ENCODE peak calls at places on chromosomes 2 and 18, in ten cellular contexts. J is GM23248, Y is fibroblast of lung, X is endodermal cell, M is trophoblast cell, B is HCT116, H is NT2/D1, O is MM.1S, W is HepG2, Q is IMR-90. D is an unnamed sample.

GRCh38 chr2:95316466-95317122 is 19.4 kb downstream of the KCNIP3 start:
- DNase-seq in Y (peak; percentile 84), H (no peak), J (peak; percentile 81), Q (peak; percentile 42), O (no peak), B (no peak), M (no peak), X (no peak), W (no peak), D (peak; percentile 53)

GRCh38 chr2:142914507-142915313 is 37.2 kb downstream of the KYNU start:
- DNase-seq in J (no peak), B (no peak), W (no peak), Y (no peak), X (no peak), O (peak; percentile 54), Q (no peak), H (peak; percentile 39), M (no peak), D (no peak)

GRCh38 chr18:56835331-56835730 is 184.2 kb downstream of the WDR7 start:
- DNase-seq in X (no peak), J (no peak), Y (peak; percentile 28), O (no peak), M (no peak), Q (no peak), H (no peak), B (no peak), W (no peak), D (peak; percentile 12)

GRCh38 chr2:157875720-157876065 is 437 bp downstream of the ACVR1 start:
- DNase-seq in H (no peak), W (peak; percentile 18), O (peak; percentile 54), Y (peak; percentile 35), J (peak; percentile 79), M (peak; percentile 37), Q (no peak), X (peak; percentile 85), B (no peak), D (peak; percentile 81)

GRCh38 chr2:219451626-219452360 is 17.1 kb downstream of the SPEG start:
- DNase-seq in Q (peak; percentile 18), X (no peak), B (no peak), W (no peak), H (no peak), Y (peak; percentile 69), O (no peak), M (no peak), J (no peak), D (no peak)

GRCh38 chr2:219439518-219439917 is 4.9 kb downstream of the SPEG start:
- DNase-seq in Y (no peak), H (no peak), W (no peak), Q (no peak), X (peak; percentile 39), O (no peak), B (no peak), M (no peak), J (no peak), D (no peak)

GRCh38 chr2:217976301-217976700 is 26.5 kb downstream of the TNS1 start:
- DNase-seq in M (no peak), O (no peak), H (no peak), X (no peak), Y (no peak), J (no peak), W (no peak), B (no peak), Q (no peak), D (no peak)

GRCh38 chr2:222888716-222889115 is 27.9 kb downstream of the ACSL3 start:
- DNase-seq in W (no peak), Q (no peak), Y (no peak), J (no peak), M (no peak), O (no peak), B (no peak), H (no peak), X (no peak), D (no peak)

GRCh38 chr2:73076701-73077423 is 5.3 kb upstream of the SFXN5 start:
- DNase-seq in X (no peak), H (no peak), B (no peak), M (no peak), W (no peak), O (no peak), Q (no peak), J (no peak), Y (no peak), D (no peak)

GRCh38 chr2:191319181-191319580 is 74.0 kb downstream of the MYO1B start:
- DNase-seq in W (no peak), Y (peak; percentile 73), J (peak; percentile 90), Q (peak; percentile 78), X (no peak), M (no peak), O (no peak), H (no peak), B (no peak), D (peak; percentile 67)

GRCh38 chr2:85939136-85939535 is 50.3 kb upstream of the ST3GAL5 start:
- DNase-seq in Y (no peak), X (no peak), M (no peak), Q (no peak), B (no peak), W (no peak), O (no peak), H (no peak), J (no peak), D (no peak)

GRCh38 chr2:213991454-213992108 is 419.3 kb upstream of the VWC2L start:
- DNase-seq in J (peak; percentile 36), B (no peak), X (no peak), H (no peak), Q (peak; percentile 30), O (no peak), W (no peak), M (no peak), Y (peak; percentile 31), D (peak; percentile 6)

DNA sequence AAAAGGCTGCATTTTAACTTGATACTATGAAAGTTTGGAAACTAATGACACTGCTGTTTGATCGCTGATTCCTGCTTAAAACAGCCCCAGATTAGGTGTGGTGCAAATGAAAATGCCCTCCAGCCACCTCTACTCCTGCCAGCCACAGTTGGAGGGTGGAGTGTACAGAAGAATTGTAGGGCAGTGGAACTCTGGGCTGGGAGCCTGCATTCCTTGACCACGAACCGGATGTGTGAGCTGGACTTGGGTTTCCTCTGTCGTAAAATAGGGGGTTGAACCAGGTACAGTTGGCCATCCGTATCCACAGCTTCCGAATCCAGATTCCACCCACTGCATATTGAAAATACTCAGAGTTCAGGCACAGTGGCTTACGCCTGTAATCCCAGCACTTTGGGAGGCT is 84.7 kb upstream of the RFX8 start:
- DNase-seq in M (no peak), Y (peak; percentile 33), B (no peak), X (no peak), H (no peak), W (no peak), O (no peak), Q (peak; percentile 28), J (peak; percentile 50), D (peak; percentile 10)
- H3K9ac ChIP-seq in M (no peak overlapping the region), Y (no peak overlapping the region), B (no peak overlapping the region), X (no peak overlapping the region), H (no peak overlapping the region), W (no peak overlapping the region), O (no peak overlapping the region), Q (no peak overlapping the region), J (no peak overlapping the region), D (no peak overlapping the region)

GRCh38 chr2:171057575-171057974 is 103.1 kb downstream of the TLK1 start:
- DNase-seq in B (no peak), Y (no peak), H (no peak), O (no peak), J (no peak), M (no peak), W (no peak), Q (no peak), X (no peak), D (no peak)
- H3K36me3 ChIP-seq in B (peaks cover 10% of the 10 kb centered on the region), Y (no peaks in the 10 kb centered on the region), H (peaks cover 79% of the 10 kb centered on the region), O (peaks cover 7% of the 10 kb centered on the region), J (peaks cover 26% of the 10 kb centered on the region), M (peaks cover 3% of the 10 kb centered on the region), W (peaks cover 68% of the 10 kb centered on the region), Q (peaks cover 4% of the 10 kb centered on the region), X (peaks cover 93% of the 10 kb centered on the region), D (peaks cover 52% of the 10 kb centered on the region)

DNA sequence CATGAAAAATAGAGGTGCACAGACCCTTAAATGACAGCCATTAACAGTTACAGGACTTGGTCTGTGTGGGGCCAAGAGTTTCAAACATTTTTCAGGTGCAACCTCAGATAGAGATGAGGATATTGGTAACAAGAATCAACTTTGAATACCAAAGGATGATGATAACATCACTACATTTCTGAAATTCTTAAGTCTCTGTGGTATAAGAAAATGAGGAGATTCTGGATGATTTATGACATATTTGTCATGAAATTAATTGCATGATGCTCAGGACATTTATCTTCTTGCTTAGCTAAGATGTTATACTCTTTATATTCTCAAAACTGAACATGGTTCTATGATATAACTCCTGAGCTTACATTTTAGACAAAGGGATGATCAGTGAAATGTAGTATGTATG is 471.8 kb upstream of the CWC22 start:
- DNase-seq in H (no peak), W (no peak), M (no peak), Y (peak; percentile 53), J (no peak), Q (no peak), B (no peak), O (no peak), X (no peak), D (no peak)
- H3K4me1 ChIP-seq in H (no peaks in the 10 kb centered on the region), W (no peaks in the 10 kb centered on the region), M (no peaks in the 10 kb centered on the region), Y (no peaks in the 10 kb centered on the region), J (no peaks in the 10 kb centered on the region), Q (no peaks in the 10 kb centered on the region), B (no peaks in the 10 kb centered on the region), O (no peaks in the 10 kb centered on the region), X (no peaks in the 10 kb centered on the region), D (no peaks in the 10 kb centered on the region)

GRCh38 chr2:25324251-25324650 is 17.5 kb downstream of the DNMT3A start:
- DNase-seq in M (no peak), W (no peak), X (no peak), H (no peak), B (no peak), Y (no peak), J (no peak), Q (no peak), O (no peak), D (no peak)

GRCh38 chr2:25323042-25323514 is 18.6 kb downstream of the DNMT3A start:
- DNase-seq in O (no peak), M (peak; percentile 37), W (no peak), J (no peak), X (peak; percentile 88), H (no peak), B (no peak), Q (peak; percentile 45), Y (peak; percentile 49), D (peak; percentile 4)

GRCh38 chr2:25323612-25324189 is 18.0 kb downstream of the DNMT3A start:
- DNase-seq in Y (no peak), X (no peak), O (no peak), J (no peak), M (no peak), Q (no peak), W (no peak), B (no peak), H (no peak), D (no peak)

GRCh38 chr2:25320077-25320476 is 21.6 kb downstream of the DNMT3A start:
- DNase-seq in X (no peak), Y (no peak), J (no peak), B (no peak), H (no peak), M (no peak), O (no peak), Q (no peak), W (no peak), D (no peak)

DNA sequence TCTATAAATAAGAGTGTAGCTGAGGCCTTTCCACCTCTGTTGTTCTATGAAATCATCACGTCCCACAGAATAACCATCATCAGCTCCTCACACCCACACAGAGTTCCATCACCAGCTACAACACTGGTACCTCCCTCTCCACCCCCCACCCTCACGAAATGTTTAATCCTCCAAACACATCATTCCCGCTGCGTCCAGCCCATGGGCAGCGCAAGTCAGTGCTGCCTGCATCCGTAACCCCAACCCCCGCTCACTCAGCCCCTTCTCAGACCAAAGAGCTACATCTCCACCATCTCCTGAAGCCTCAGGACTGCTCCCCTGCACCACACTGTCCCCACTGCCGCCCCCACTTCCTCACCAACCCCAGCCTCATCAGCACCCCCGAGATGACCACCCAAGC is 19.4 kb downstream of the DNMT3A start:
- DNase-seq in M (no peak), O (no peak), H (no peak), X (no peak), Y (no peak), J (no peak), B (no peak), Q (no peak), W (no peak), D (no peak)
- H3K9ac ChIP-seq in M (no peak overlapping the region), O (no peak overlapping the region), H (no peak overlapping the region), X (no peak overlapping the region), Y (no peak overlapping the region), J (no peak overlapping the region), B (no peak overlapping the region), Q (no peak overlapping the region), W (no peak overlapping the region), D (no peak overlapping the region)

D was measured in adipocyte.